ENCODE peak calls at places on chromosome 2, in four cellular contexts. One of them, this sample, is unnamed.

GRCh38 chr2:69021027-69021426 is 8.0 kb downstream of the ANTXR1 start:
- DNase-seq in psoas muscle: no peak
- DNase-seq in MCF 10A: no peak
- DNase-seq in pons: no peak
- DNase-seq in this sample: no peak

GRCh38 chr2:213848631-213849030 is 562.2 kb upstream of the VWC2L start:
- DNase-seq in pons: no peak
- DNase-seq in psoas muscle: no peak
- DNase-seq in MCF 10A: peak
- DNase-seq in this sample: peak

GRCh38 chr2:31992025-31992566 is 18.7 kb downstream of the MEMO1 start:
- DNase-seq in MCF 10A: no peak
- DNase-seq in pons: no peak
- DNase-seq in psoas muscle: no peak
- DNase-seq in this sample: no peak

GRCh38 chr2:152511981-152512380 is 177.0 kb downstream of the FMNL2 start:
- DNase-seq in pons: no peak
- DNase-seq in psoas muscle: no peak
- DNase-seq in MCF 10A: no peak
- DNase-seq in this sample: no peak

GRCh38 chr2:158560259-158560658 is 103.5 kb downstream of the PKP4 start:
- DNase-seq in MCF 10A: no peak
- DNase-seq in psoas muscle: no peak
- DNase-seq in pons: no peak
- DNase-seq in this sample: no peak

GRCh38 chr2:58131191-58132011 is 84.8 kb downstream of the VRK2 start:
- DNase-seq in pons: peak
- DNase-seq in MCF 10A: no peak
- DNase-seq in psoas muscle: no peak
- DNase-seq in this sample: peak

GRCh38 chr2:223508372-223508771 is 93.8 kb downstream of the SCG2 start:
- DNase-seq in psoas muscle: no peak
- DNase-seq in MCF 10A: no peak
- DNase-seq in pons: no peak
- DNase-seq in this sample: peak

GRCh38 chr2:47499621-47500309 is 96.8 kb downstream of the MSH2 start:
- DNase-seq in pons: no peak
- DNase-seq in MCF 10A: no peak
- DNase-seq in psoas muscle: no peak
- DNase-seq in this sample: no peak

GRCh38 chr2:236705295-236706114 is 135.9 kb downstream of the ACKR3 start:
- DNase-seq in psoas muscle: peak
- DNase-seq in pons: no peak
- DNase-seq in MCF 10A: no peak
- DNase-seq in this sample: no peak

GRCh38 chr2:72959554-72959953 is 42.2 kb downstream of the EMX1 start:
- DNase-seq in MCF 10A: no peak
- DNase-seq in psoas muscle: no peak
- DNase-seq in pons: no peak
- DNase-seq in this sample: no peak

GRCh38 chr2:113126845-113127645 is at the start of gene IL1RN:
- DNase-seq in MCF 10A: no peak
- DNase-seq in psoas muscle: peak
- DNase-seq in pons: peak
- DNase-seq in this sample: no peak

GRCh38 chr2:240469239-240469636 is 33.8 kb downstream of the GPC1 start:
- DNase-seq in MCF 10A: no peak
- DNase-seq in pons: no peak
- DNase-seq in psoas muscle: no peak
- DNase-seq in this sample: no peak

GRCh38 chr2:107712857-107713256 is 113.8 kb upstream of the RGPD4 start:
- DNase-seq in psoas muscle: no peak
- DNase-seq in MCF 10A: no peak
- DNase-seq in pons: no peak
- DNase-seq in this sample: no peak

GRCh38 chr2:232581725-232582124 is 31.2 kb downstream of the EIF4E2 start:
- DNase-seq in psoas muscle: no peak
- DNase-seq in pons: no peak
- DNase-seq in MCF 10A: no peak
- DNase-seq in this sample: no peak

GRCh38 chr2:118588826-118589225 is 258.6 kb downstream of the EN1 start:
- DNase-seq in pons: no peak
- DNase-seq in psoas muscle: no peak
- DNase-seq in MCF 10A: no peak
- DNase-seq in this sample: no peak

GRCh38 chr2:10668402-10669012 is 21.3 kb downstream of the NOL10 start:
- DNase-seq in psoas muscle: no peak
- DNase-seq in pons: peak
- DNase-seq in MCF 10A: peak
- DNase-seq in this sample: peak

GRCh38 chr2:219459460-219460311 is 25.0 kb downstream of the SPEG start:
- DNase-seq in psoas muscle: peak
- DNase-seq in pons: no peak
- DNase-seq in MCF 10A: peak
- DNase-seq in this sample: peak

GRCh38 chr2:196239622-196240587 is 68.5 kb upstream of the STK17B start:
- DNase-seq in pons: peak
- DNase-seq in MCF 10A: peak
- DNase-seq in psoas muscle: peak
- DNase-seq in this sample: peak

GRCh38 chr2:152028182-152028862 is 70.5 kb downstream of the CACNB4 start:
- DNase-seq in MCF 10A: peak
- DNase-seq in pons: no peak
- DNase-seq in psoas muscle: no peak
- DNase-seq in this sample: peak

GRCh38 chr2:26243643-26244478 is 571 bp downstream of the HADHA start:
- DNase-seq in MCF 10A: peak
- DNase-seq in psoas muscle: no peak
- DNase-seq in pons: peak
- DNase-seq in this sample: peak

GRCh38 chr2:65382323-65382722 is 50.1 kb downstream of the SPRED2 start:
- DNase-seq in MCF 10A: no peak
- DNase-seq in pons: no peak
- DNase-seq in psoas muscle: no peak
- DNase-seq in this sample: no peak

GRCh38 chr2:8089596-8089995 is 592.3 kb upstream of the ID2 start:
- DNase-seq in MCF 10A: peak
- DNase-seq in psoas muscle: no peak
- DNase-seq in pons: no peak
- DNase-seq in this sample: peak

GRCh38 chr2:31387850-31388249 is 26.7 kb downstream of the XDH start:
- DNase-seq in pons: no peak
- DNase-seq in psoas muscle: no peak
- DNase-seq in MCF 10A: no peak
- DNase-seq in this sample: no peak

GRCh38 chr2:138507267-138507666 is 5.7 kb downstream of the SPOPL start:
- DNase-seq in psoas muscle: no peak
- DNase-seq in pons: no peak
- DNase-seq in MCF 10A: no peak
- DNase-seq in this sample: no peak

GRCh38 chr2:9086465-9086864 is 83.0 kb upstream of the MBOAT2 start:
- DNase-seq in psoas muscle: no peak
- DNase-seq in pons: no peak
- DNase-seq in MCF 10A: no peak
- DNase-seq in this sample: no peak

GRCh38 chr2:158414538-158414937 is 42.0 kb downstream of the CCDC148 start:
- DNase-seq in pons: no peak
- DNase-seq in psoas muscle: no peak
- DNase-seq in MCF 10A: no peak
- DNase-seq in this sample: peak

GRCh38 chr2:131154071-131154531 is 49.0 kb downstream of the PLEKHB2 start:
- DNase-seq in psoas muscle: peak
- DNase-seq in MCF 10A: peak
- DNase-seq in pons: peak
- DNase-seq in this sample: peak

GRCh38 chr2:25954199-25954752 is 28.0 kb downstream of the KIF3C start:
- DNase-seq in psoas muscle: no peak
- DNase-seq in pons: no peak
- DNase-seq in MCF 10A: no peak
- DNase-seq in this sample: no peak

GRCh38 chr2:62319061-62319460 is 123.1 kb downstream of the B3GNT2 start:
- DNase-seq in MCF 10A: no peak
- DNase-seq in pons: no peak
- DNase-seq in psoas muscle: no peak
- DNase-seq in this sample: no peak

GRCh38 chr2:219566640-219567039 is 4.7 kb downstream of the OBSL1 start:
- DNase-seq in pons: no peak
- DNase-seq in psoas muscle: no peak
- DNase-seq in MCF 10A: no peak
- DNase-seq in this sample: no peak

GRCh38 chr2:16765356-16765755 is 99.7 kb upstream of the CYRIA start:
- DNase-seq in pons: no peak
- DNase-seq in MCF 10A: no peak
- DNase-seq in psoas muscle: no peak
- DNase-seq in this sample: no peak

GRCh38 chr2:122112633-122113032 is 357.2 kb downstream of the TSN start:
- DNase-seq in pons: peak
- DNase-seq in psoas muscle: no peak
- DNase-seq in MCF 10A: no peak
- DNase-seq in this sample: no peak

GRCh38 chr2:220670461-220670979 is 901.6 kb downstream of the EPHA4 start:
- DNase-seq in MCF 10A: no peak
- DNase-seq in pons: no peak
- DNase-seq in psoas muscle: no peak
- DNase-seq in this sample: no peak

GRCh38 chr2:224816816-224817215 is 100.7 kb upstream of the CCDC195 start:
- DNase-seq in psoas muscle: no peak
- DNase-seq in pons: no peak
- DNase-seq in MCF 10A: peak
- DNase-seq in this sample: peak

GRCh38 chr2:141899740-141900139 is 231.1 kb downstream of the LRP1B start:
- DNase-seq in pons: no peak
- DNase-seq in MCF 10A: no peak
- DNase-seq in psoas muscle: no peak
- DNase-seq in this sample: no peak

GRCh38 chr2:236584521-236585384 is 15.1 kb downstream of the ACKR3 start:
- DNase-seq in pons: no peak
- DNase-seq in MCF 10A: no peak
- DNase-seq in psoas muscle: no peak
- DNase-seq in this sample: no peak

This sample was measured in fibroblast of the aortic adventitia.